ENCODE peak calls at places on chromosomes 2 and 18, in five cellular contexts. F, U, B, H and W are unnamed samples. For H3K4me1, the result is how much of the 10 kb centered on the place peaks cover.

GRCh38 chr18:72460210-72460680 is 83.9 kb downstream of the CBLN2 start:
- DNase-seq in F (no peak), U (peak), B (no peak), H (peak), W (no peak)

GRCh38 chr18:9559253-9559652 is 55.1 kb downstream of the PPP4R1 start:
- DNase-seq in F (no peak), U (no peak), B (no peak), H (no peak), W (no peak)

GRCh38 chr18:2978626-2979025 is 34.3 kb downstream of the LPIN2 start:
- DNase-seq in F (no peak), U (peak), B (no peak), H (peak), W (no peak)

GRCh38 chr2:140863713-140864112 is 1267.1 kb downstream of the LRP1B start:
- DNase-seq in F (peak), U (peak), B (peak), H (peak), W (peak)

GRCh38 chr2:46724107-46724506 is 191.5 kb downstream of the MCFD2 start:
- DNase-seq in F (no peak), U (no peak), B (no peak), H (no peak), W (no peak)

GRCh38 chr2:85902496-85902895 is 13.7 kb upstream of the ST3GAL5 start:
- DNase-seq in F (no peak), U (peak), B (no peak), H (no peak), W (no peak)

GRCh38 chr2:205712508-205712907 is 30.2 kb downstream of the NRP2 start:
- DNase-seq in F (no peak), U (peak), B (no peak), H (peak), W (no peak)

GRCh38 chr2:32289165-32290054 is 11.7 kb downstream of the YIPF4 start:
- DNase-seq in F (no peak), U (peak), B (no peak), H (peak), W (no peak)

GRCh38 chr2:127413782-127414743 is 4.2 kb upstream of the PROC start:
- DNase-seq in F (no peak), U (peak), B (no peak), H (peak), W (no peak)

GRCh38 chr2:162732946-162733698 is 105.4 kb downstream of the KCNH7 start:
- DNase-seq in F (no peak), U (no peak), B (no peak), H (no peak), W (no peak)

GRCh38 chr2:229392214-229392613 is 121.1 kb upstream of the PID1 start:
- DNase-seq in F (no peak), U (no peak), B (no peak), H (peak), W (no peak)

GRCh38 chr2:74894261-74895030 is 60.5 kb downstream of the HK2 start:
- DNase-seq in F (no peak), U (peak), B (no peak), H (peak), W (no peak)

GRCh38 chr2:196502413-196502812 is 137.1 kb upstream of the CCDC150 start:
- DNase-seq in F (no peak), U (no peak), B (no peak), H (no peak), W (no peak)

GRCh38 chr2:43110442-43110871 is 115.9 kb downstream of the ZFP36L2 start:
- DNase-seq in F (peak), U (peak), B (no peak), H (peak), W (peak)

GRCh38 chr2:218311543-218311884 is 19.2 kb upstream of the TMBIM1 start:
- DNase-seq in F (no peak), U (no peak), B (no peak), H (no peak), W (no peak)

GRCh38 chr2:57549642-57550102 is 496.9 kb upstream of the VRK2 start:
- DNase-seq in F (no peak), U (no peak), B (no peak), H (peak), W (peak)

GRCh38 chr2:24926602-24927252 is 6.7 kb upstream of the ADCY3 start:
- DNase-seq in F (no peak), U (no peak), B (no peak), H (no peak), W (peak)
- H3K9ac ChIP-seq in F (no peak), U (no peak), B (no peak), H (peak), W (no peak)

GRCh38 chr2:200812122-200813022 is 662 bp downstream of the BZW1 start:
- DNase-seq in F (peak), U (peak), B (no peak), H (peak), W (peak)
- H3K4me1 ChIP-seq in F (under half), U (under half), B (under half), H (half or more), W (under half)

GRCh38 chr18:829432-829831 is 17.4 kb upstream of the YES1 start:
- DNase-seq in F (no peak), U (no peak), B (no peak), H (no peak), W (no peak)
- H3K9ac ChIP-seq in F (no peak), U (no peak), B (no peak), H (no peak), W (no peak)

GRCh38 chr2:232699110-232699509 is 2.0 kb downstream of the GIGYF2 start:
- DNase-seq in F (no peak), U (no peak), B (no peak), H (no peak), W (peak)

GRCh38 chr2:232700154-232700553 is 3.0 kb downstream of the GIGYF2 start:
- DNase-seq in F (no peak), U (no peak), B (no peak), H (no peak), W (no peak)

GRCh38 chr2:232697059-232697806 is at the start of gene GIGYF2:
- DNase-seq in F (peak), U (peak), B (peak), H (peak), W (peak)

GRCh38 chr2:232697807-232698110 is 628 bp downstream of the GIGYF2 start:
- DNase-seq in F (no peak), U (no peak), B (no peak), H (no peak), W (no peak)

GRCh38 chr2:232698552-232699091 is 1.5 kb downstream of the GIGYF2 start:
- DNase-seq in F (no peak), U (no peak), B (no peak), H (no peak), W (no peak)
- H3K4me1 ChIP-seq in F (under half), U (under half), B (under half), H (under half), W (under half)

DNA sequence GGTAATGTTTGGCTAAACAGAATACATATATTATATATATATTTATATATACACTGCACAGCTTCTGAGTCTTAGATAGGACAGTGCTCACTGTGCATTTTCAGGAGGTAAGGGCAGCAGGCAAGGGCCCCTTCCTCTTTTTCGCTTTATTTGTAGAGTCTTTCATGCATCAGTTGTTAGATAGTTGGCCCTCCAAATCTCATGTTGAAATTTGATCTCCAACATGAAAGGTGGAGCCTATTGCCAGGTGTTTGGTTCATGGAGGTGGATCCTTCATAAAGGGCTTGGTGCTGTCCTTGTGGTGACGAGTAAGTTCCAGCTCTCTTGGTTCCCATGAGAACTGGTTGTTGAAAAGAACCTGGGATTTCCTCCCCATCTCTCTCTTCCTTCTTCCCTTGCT is 48.1 kb downstream of the TSN start:
- DNase-seq in F (no peak), U (no peak), B (no peak), H (no peak), W (no peak)
- H3K9ac ChIP-seq in F (no peak), U (no peak), B (no peak), H (no peak), W (no peak)

GRCh38 chr2:134295441-134295840 is 41.6 kb downstream of the MGAT5 start:
- DNase-seq in F (no peak), U (no peak), B (no peak), H (no peak), W (no peak)

GRCh38 chr2:134301099-134301970 is 47.5 kb downstream of the MGAT5 start:
- DNase-seq in F (no peak), U (peak), B (no peak), H (peak), W (no peak)

GRCh38 chr2:134304726-134305509 is 51.0 kb downstream of the MGAT5 start:
- DNase-seq in F (no peak), U (no peak), B (no peak), H (no peak), W (no peak)

GRCh38 chr2:134299334-134299733 is 45.5 kb downstream of the MGAT5 start:
- DNase-seq in F (no peak), U (no peak), B (no peak), H (no peak), W (no peak)

GRCh38 chr2:134300585-134300984 is 46.7 kb downstream of the MGAT5 start:
- DNase-seq in F (no peak), U (no peak), B (no peak), H (no peak), W (no peak)
- H3K4me1 ChIP-seq in F (under half), U (under half), B (under half), H (under half), W (under half)

GRCh38 chr2:88126772-88127637 is 857 bp downstream of the FABP1 start:
- DNase-seq in F (no peak), U (no peak), B (no peak), H (no peak), W (no peak)
- H3K9ac ChIP-seq in F (no peak), U (no peak), B (no peak), H (no peak), W (no peak)